ENCODE peak calls at places on chromosomes 4 and X, in ten cellular contexts. V is activated naive CD4-positive, alpha-beta T cell; B is suprapubic skin; R is left ventricle myocardium superior; E is posterior vena cava; G is activated B cell treated with CpG ODN at 0.5 μM for 24 hours; Q is SJSA1; C is activated CD8-positive, alpha-beta T cell treated with anti-CD3 and anti-CD28 coated beads for 36 hours; L is ovary; H is Right ventricle myocardium inferior. S is an unnamed sample.
A peak's percentile ranks its signal among the peaks of the same experiment; 100 is the strongest.

GRCh38 chr4:159229164-159229563 is 126.3 kb downstream of the RAPGEF2 start:
- DNase-seq in R (no peak), Q (peak; percentile 74), E (no peak), C (no peak), G (no peak), L (no peak), H (no peak), V (no peak), B (no peak), S (no peak)

GRCh38 chr4:83281326-83281725 is 3.3 kb downstream of the COQ2 start:
- DNase-seq in V (no peak), C (no peak), E (no peak), L (no peak), H (no peak), R (no peak), Q (no peak), G (no peak), B (no peak), S (no peak)

GRCh38 chr4:145580906-145581305 is 38.3 kb upstream of the MMAA start:
- DNase-seq in C (no peak), L (no peak), H (no peak), R (no peak), E (no peak), Q (no peak), B (no peak), V (no peak), G (no peak), S (no peak)

GRCh38 chr4:26071688-26072087 is 157.7 kb downstream of the SMIM20 start:
- DNase-seq in V (no peak), L (no peak), R (no peak), G (no peak), H (no peak), Q (no peak), E (no peak), B (no peak), C (no peak), S (no peak)

GRCh38 chr4:189177130-189177529 is 763.5 kb upstream of the FRG1 start:
- DNase-seq in L (no peak), V (no peak), Q (no peak), C (no peak), R (no peak), B (no peak), G (no peak), E (no peak), H (no peak), S (no peak)

GRCh38 chrX:16869393-16870094 is 618 bp downstream of the RBBP7 start:
- DNase-seq in R (peak; percentile 60), H (peak; percentile 73), C (peak; percentile 59), Q (peak; percentile 42), G (peak; percentile 57), L (no peak), V (no peak), E (no peak), B (no peak), S (no peak)

GRCh38 chr4:121879135-121879534 is 8.9 kb upstream of the BBS7 start:
- DNase-seq in G (no peak), C (no peak), L (no peak), Q (no peak), B (no peak), R (no peak), E (no peak), H (no peak), V (no peak), S (no peak)

GRCh38 chrX:106932492-106932923 is 12.3 kb downstream of the CLDN2 start:
- DNase-seq in L (no peak), C (no peak), G (no peak), H (no peak), B (no peak), R (no peak), V (no peak), E (no peak), Q (no peak), S (no peak)

GRCh38 chr4:42150653-42151567 is 1.5 kb downstream of the BEND4 start:
- DNase-seq in V (no peak), L (no peak), C (no peak), G (peak; percentile 43), E (no peak), R (no peak), H (no peak), B (no peak), Q (no peak), S (no peak)

GRCh38 chrX:72137846-72138455 is 6.2 kb upstream of the RTL5 start:
- DNase-seq in B (no peak), C (no peak), L (no peak), V (no peak), Q (no peak), R (no peak), E (no peak), H (no peak), G (no peak), S (no peak)

GRCh38 chr4:184653650-184654049 is 4.1 kb downstream of the PRIMPOL start:
- DNase-seq in R (no peak), V (no peak), L (no peak), B (no peak), G (no peak), C (no peak), E (no peak), H (no peak), Q (no peak), S (no peak)

GRCh38 chr4:159269143-159269542 is 166.3 kb downstream of the RAPGEF2 start:
- DNase-seq in V (no peak), B (no peak), C (no peak), E (no peak), Q (no peak), R (peak; percentile 26), L (no peak), G (no peak), H (peak; percentile 31), S (no peak)

GRCh38 chr4:87046111-87046510 is 111.3 kb downstream of the AFF1 start:
- DNase-seq in V (no peak), B (no peak), R (no peak), H (no peak), Q (no peak), C (no peak), G (no peak), E (no peak), L (no peak), S (no peak)

GRCh38 chr4:169404959-169405358 is 134.2 kb upstream of the SH3RF1 start:
- DNase-seq in R (no peak), E (no peak), L (no peak), V (no peak), Q (no peak), C (no peak), G (no peak), H (no peak), B (no peak), S (no peak)

GRCh38 chr4:126969781-126970180 is 663.0 kb upstream of the INTU start:
- DNase-seq in V (no peak), C (no peak), L (no peak), H (no peak), G (no peak), E (no peak), R (no peak), Q (no peak), B (no peak), S (no peak)

GRCh38 chr4:1843852-1844251 is 12.1 kb downstream of the LETM1 start:
- DNase-seq in H (peak; percentile 76), B (no peak), R (peak; percentile 73), L (no peak), Q (no peak), V (no peak), E (no peak), G (no peak), C (no peak), S (no peak)

GRCh38 chr4:8729408-8730149 is 137.0 kb downstream of the CPZ start:
- DNase-seq in V (no peak), L (no peak), E (peak; percentile 49), H (no peak), B (peak; percentile 66), C (no peak), R (no peak), Q (peak; percentile 8), G (peak; percentile 13), S (no peak)

GRCh38 chr4:102139132-102139573 is 206.1 kb downstream of the SLC39A8 start:
- DNase-seq in C (no peak), L (no peak), H (no peak), B (no peak), E (no peak), Q (no peak), G (no peak), V (no peak), R (no peak), S (peak; percentile 16)

GRCh38 chrX:150984164-150984824 is 1.2 kb downstream of the HMGB3 start:
- DNase-seq in G (peak; percentile 25), R (no peak), L (no peak), E (peak; percentile 47), Q (no peak), B (no peak), C (peak; percentile 4), V (no peak), H (no peak), S (no peak)

GRCh38 chr4:153261431-153261830 is 57.2 kb downstream of the TRIM2 start:
- DNase-seq in R (no peak), V (no peak), E (no peak), Q (no peak), C (no peak), G (no peak), L (no peak), B (no peak), H (no peak), S (no peak)

GRCh38 chr4:140635606-140636005 is 66.8 kb upstream of the UCP1 start:
- DNase-seq in Q (peak; percentile 65), L (no peak), V (no peak), E (no peak), R (peak; percentile 57), G (no peak), H (no peak), C (no peak), B (no peak), S (no peak)

GRCh38 chr4:109275346-109275745 is 27.1 kb downstream of the COL25A1 start:
- DNase-seq in V (no peak), C (no peak), H (no peak), B (no peak), E (no peak), G (no peak), Q (no peak), R (no peak), L (no peak), S (no peak)

GRCh38 chr4:159014896-159015295 is 88.0 kb upstream of the RAPGEF2 start:
- DNase-seq in B (no peak), L (no peak), E (no peak), V (no peak), G (no peak), Q (no peak), C (no peak), R (no peak), H (no peak), S (no peak)

GRCh38 chr4:12555011-12555410 is 929.1 kb downstream of the RAB28 start:
- DNase-seq in Q (no peak), V (no peak), R (no peak), L (no peak), H (no peak), C (no peak), B (no peak), G (no peak), E (peak; percentile 82), S (no peak)

GRCh38 chrX:13742397-13743176 is 8.0 kb downstream of the OFD1 start:
- DNase-seq in G (peak; percentile 16), V (no peak), H (no peak), E (no peak), Q (no peak), R (no peak), B (no peak), C (peak; percentile 67), L (no peak), S (no peak)

GRCh38 chr4:173420324-173420752 is 21.4 kb upstream of the SCRG1 start:
- DNase-seq in Q (no peak), E (no peak), V (no peak), G (no peak), C (no peak), L (no peak), H (no peak), B (no peak), R (no peak), S (no peak)

GRCh38 chrX:152893631-152894610 is 3.9 kb upstream of the ZNF185 start:
- DNase-seq in E (no peak), L (no peak), R (no peak), H (no peak), G (no peak), V (no peak), B (no peak), Q (no peak), C (no peak), S (no peak)

GRCh38 chr4:52483186-52483585 is 175.9 kb downstream of the USP46 start:
- DNase-seq in R (no peak), Q (no peak), H (no peak), L (no peak), B (no peak), G (no peak), C (no peak), E (no peak), V (no peak), S (no peak)